ENCODE peak calls at places on chromosomes 3 and 15, in five cellular contexts. L is CD8-positive, alpha-beta T cell; K is AG04450; W is psoas muscle; J is sigmoid colon. C is an unnamed sample.
A peak's percentile ranks its signal among the peaks of the same experiment; 100 is the strongest.

GRCh38 chr15:45112592-45113379 is 1.2 kb downstream of the DUOX2 start:
- DNase-seq in L (no peak), K (no peak), W (no peak), J (no peak), C (peak; percentile 65)

GRCh38 chr3:132637590-132637989 is 22.0 kb downstream of the ACAD11 start:
- DNase-seq in L (no peak), K (no peak), W (no peak), J (no peak), C (no peak)

GRCh38 chr3:114673481-114673880 is 379.7 kb downstream of the TIGIT start:
- DNase-seq in L (no peak), K (no peak), W (no peak), J (no peak), C (no peak)

GRCh38 chr15:100831466-100831865 is 48.2 kb upstream of the ALDH1A3 start:
- DNase-seq in L (no peak), K (no peak), W (no peak), J (no peak), C (no peak)

GRCh38 chr3:102297259-102297658 is 137.6 kb upstream of the ZPLD1 start:
- DNase-seq in L (no peak), K (no peak), W (no peak), J (no peak), C (no peak)

GRCh38 chr3:126570103-126570541 is 11.4 kb upstream of the C3orf22 start:
- DNase-seq in L (no peak), K (no peak), W (no peak), J (no peak), C (no peak)

GRCh38 chr3:108437439-108437838 is 73.0 kb downstream of the MYH15 start:
- DNase-seq in L (no peak), K (no peak), W (no peak), J (no peak), C (no peak)

GRCh38 chr3:46987485-46988401 is 8.3 kb downstream of the NBEAL2 start:
- DNase-seq in L (peak; percentile 89), K (no peak), W (peak; percentile 81), J (no peak), C (peak; percentile 89)

GRCh38 chr3:2458816-2459215 is 360.1 kb downstream of the CNTN4 start:
- DNase-seq in L (no peak), K (no peak), W (no peak), J (no peak), C (no peak)

GRCh38 chr15:35557012-35557411 is 11.0 kb upstream of the DPH6 start:
- DNase-seq in L (no peak), K (no peak), W (no peak), J (no peak), C (no peak)

GRCh38 chr3:119360046-119360445 is 65.9 kb downstream of the ARHGAP31 start:
- DNase-seq in L (no peak), K (no peak), W (no peak), J (no peak), C (no peak)

GRCh38 chr3:122890077-122890484 is 95.2 kb downstream of the SLC49A4 start:
- DNase-seq in L (no peak), K (peak; percentile 4), W (peak; percentile 82), J (peak; percentile 81), C (no peak)

GRCh38 chr15:23482228-23482627 is 35.2 kb upstream of the GOLGA6L2 start:
- DNase-seq in L (no peak), K (no peak), W (no peak), J (no peak), C (no peak)

GRCh38 chr15:94576889-94577533 is 345.6 kb downstream of the MCTP2 start:
- DNase-seq in L (peak; percentile 19), K (no peak), W (no peak), J (no peak), C (no peak)

GRCh38 chr3:30426319-30426993 is 179.9 kb upstream of the TGFBR2 start:
- DNase-seq in L (no peak), K (no peak), W (peak; percentile 63), J (peak; percentile 91), C (no peak)

GRCh38 chr15:62498711-62499110 is 333.6 kb upstream of the C2CD4B start:
- DNase-seq in L (no peak), K (no peak), W (no peak), J (no peak), C (no peak)

GRCh38 chr3:136042608-136043221 is 77.2 kb downstream of the PPP2R3A start:
- DNase-seq in L (no peak), K (no peak), W (no peak), J (no peak), C (no peak)

GRCh38 chr3:184765730-184766074 is 46.3 kb upstream of the VPS8 start:
- DNase-seq in L (no peak), K (no peak), W (peak; percentile 8), J (no peak), C (no peak)

GRCh38 chr15:51403072-51403878 is 61.8 kb downstream of the GLDN start:
- DNase-seq in L (no peak), K (peak; percentile 8), W (no peak), J (no peak), C (no peak)

GRCh38 chr15:82646250-82647044 is 716 bp downstream of the CPEB1 start:
- DNase-seq in L (peak; percentile 10), K (no peak), W (peak; percentile 53), J (no peak), C (no peak)

GRCh38 chr15:78225783-78226541 is 8.4 kb downstream of the ACSBG1 start:
- DNase-seq in L (no peak), K (no peak), W (no peak), J (no peak), C (no peak)

GRCh38 chr15:41746802-41747201 is 27.5 kb upstream of the MAPKBP1 start:
- DNase-seq in L (no peak), K (no peak), W (no peak), J (no peak), C (no peak)

GRCh38 chr3:150636258-150636657 is 33.1 kb downstream of the SELENOT start:
- DNase-seq in L (no peak), K (no peak), W (no peak), J (no peak), C (no peak)

GRCh38 chr3:124217542-124217941 is 225.6 kb upstream of the ROPN1 start:
- DNase-seq in L (no peak), K (peak; percentile 44), W (no peak), J (no peak), C (no peak)

GRCh38 chr3:45874677-45875346 is 11.5 kb upstream of the CCR9 start:
- DNase-seq in L (no peak), K (no peak), W (no peak), J (no peak), C (no peak)

GRCh38 chr15:45634442-45635190 is at the start of gene SQOR:
- DNase-seq in L (peak; percentile 59), K (no peak), W (peak; percentile 96), J (peak; percentile 95), C (peak; percentile 96)

GRCh38 chr3:110806924-110807323 is 264.7 kb upstream of the NECTIN3 start:
- DNase-seq in L (no peak), K (no peak), W (no peak), J (no peak), C (no peak)

GRCh38 chr3:194688207-194688711 is 2.6 kb downstream of the FAM43A start:
- DNase-seq in L (peak; percentile 22), K (no peak), W (peak; percentile 66), J (peak; percentile 75), C (peak; percentile 71)

GRCh38 chr15:68205949-68206539 is 912 bp upstream of the CALML4 start:
- DNase-seq in L (no peak), K (no peak), W (peak; percentile 76), J (peak; percentile 85), C (peak; percentile 81)

GRCh38 chr15:25875551-25875950 is 12.4 kb upstream of the ATP10A start:
- DNase-seq in L (no peak), K (no peak), W (no peak), J (no peak), C (no peak)

DNA sequence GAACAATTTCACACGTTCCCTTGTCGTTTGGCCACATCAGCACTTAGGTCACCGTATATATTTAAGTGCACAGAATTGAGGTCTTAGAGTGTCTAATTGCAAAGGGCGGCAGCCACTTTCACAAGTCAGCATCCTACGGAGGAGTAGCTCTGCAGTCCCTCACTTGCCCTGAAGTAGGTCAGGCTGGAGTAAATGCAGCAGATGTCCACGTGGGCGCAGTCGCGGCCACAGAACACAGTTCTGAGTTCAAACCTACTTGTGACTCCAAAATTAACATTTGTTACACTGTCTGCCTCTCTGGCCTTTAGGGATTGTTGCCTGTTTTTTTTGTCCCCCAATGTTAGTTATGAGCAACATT is 85.8 kb downstream of the PDCD6IP start:
- DNase-seq in L (no peak), K (no peak), W (no peak), J (no peak), C (no peak)
- TF ChIP-seq CTCF in L (no peak), K (peak; percentile 6), W (peak; percentile 30), J (peak; percentile 14), C (no peak)

DNA sequence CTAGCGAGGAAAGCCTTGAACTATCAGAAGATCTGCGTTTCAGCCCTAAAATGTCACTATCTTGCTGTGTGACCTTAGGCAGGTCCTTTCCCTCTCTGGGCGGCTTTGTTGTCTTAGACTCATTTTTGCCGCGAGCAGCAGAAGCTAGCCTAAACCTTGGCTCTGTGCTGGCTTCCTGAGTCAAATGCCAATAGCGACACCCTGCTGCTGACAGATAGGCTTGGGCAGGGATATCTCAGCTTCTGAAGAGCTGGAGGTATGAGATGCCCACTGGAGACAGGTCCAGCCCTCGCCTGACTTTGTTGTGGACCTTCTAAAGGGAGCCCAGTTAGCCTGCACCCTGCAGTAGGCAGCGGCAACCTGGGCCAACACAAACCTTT is 1.3 kb downstream of the ADAMTSL3 start:
- DNase-seq in L (no peak), K (no peak), W (no peak), J (no peak), C (no peak)
- H3K4me3 ChIP-seq in L (no peak overlapping the region), K (no peak overlapping the region), W (peak overlapping the region; percentile 64), J (peak overlapping the region; percentile 80), C (peak overlapping the region; percentile 52)

DNA sequence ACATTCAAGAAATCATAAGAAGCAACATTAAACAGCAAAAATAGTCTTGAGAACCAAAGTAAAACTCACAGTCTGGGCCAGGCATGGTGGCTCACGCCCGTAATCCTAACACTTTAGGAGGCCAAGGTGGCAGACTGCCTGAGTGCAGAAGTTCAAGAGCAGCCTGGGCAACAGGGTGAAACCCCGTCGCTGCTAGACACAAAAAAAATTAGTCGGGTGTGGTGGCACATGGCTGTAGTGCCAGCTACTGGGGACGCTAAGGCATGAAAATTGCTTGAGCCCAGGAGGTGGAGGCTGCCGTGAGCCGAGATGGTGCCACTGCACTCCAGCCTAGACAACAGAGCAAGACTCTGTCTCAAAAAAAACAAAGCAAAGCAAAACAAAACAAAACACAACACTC is 117.7 kb upstream of the GOLGA6L6 start:
- DNase-seq in L (no peak), K (no peak), W (peak; percentile 34), J (no peak), C (peak; percentile 67)
- H3K9me3 ChIP-seq in L (no peaks in the 10 kb centered on the region), K (peaks cover 7% of the 10 kb centered on the region), W (no peaks in the 10 kb centered on the region), J (no peaks in the 10 kb centered on the region), C (no peaks in the 10 kb centered on the region)

GRCh38 chr3:116517308-116517707 is 72.0 kb upstream of the LSAMP start:
- DNase-seq in L (no peak), K (no peak), W (no peak), J (no peak), C (no peak)
- TF ChIP-seq CTCF in L (no peak), K (peak; percentile 12), W (no peak), J (no peak), C (no peak)

DNA sequence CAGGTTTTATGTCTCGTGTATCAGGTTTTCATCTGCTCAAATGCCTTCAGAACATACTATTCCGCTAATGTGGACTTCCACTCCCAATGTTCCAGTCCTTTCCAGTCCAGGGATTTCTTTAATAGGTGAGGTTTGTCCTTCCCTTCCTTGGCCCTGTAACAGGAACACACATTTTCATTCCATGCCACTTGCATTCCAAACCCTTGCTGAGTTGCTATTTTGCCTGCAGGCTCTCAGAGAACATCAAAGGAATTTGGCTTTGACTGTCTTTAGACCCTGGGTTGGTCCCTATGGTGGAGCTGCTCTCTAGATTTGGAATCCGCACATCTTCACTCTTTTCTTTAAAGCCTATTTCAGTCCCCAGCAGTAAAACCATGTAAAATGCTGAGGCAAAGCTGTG is 12.3 kb upstream of the ALCAM start:
- DNase-seq in L (no peak), K (no peak), W (no peak), J (no peak), C (no peak)
- H3K4me3 ChIP-seq in L (no peak overlapping the region), K (peak overlapping the region; percentile 56), W (peak overlapping the region; percentile 38), J (no peak overlapping the region), C (peak overlapping the region; percentile 44)